ENCODE peak calls at places on chromosomes 6 and 20, in eight cellular contexts. D is breast epithelium; Y is activated naive CD4-positive, alpha-beta T cell treated with Interleukin-2 at 50 U/mL for 16 hours; R is HFFc6; L is psoas muscle; X is MG63; C is HCEC 1CT; S is HS-5. N is an unnamed sample.

GRCh38 chr20:37345339-37346231 is at the start of gene SRC:
- DNase-seq in L (peak; percentile 86), X (peak; percentile 89), C (peak; percentile 61), R (peak; percentile 64), S (peak; percentile 32), Y (peak; percentile 48), D (peak; percentile 80), N (peak; percentile 72)

GRCh38 chr6:160391419-160392116 is 43.4 kb downstream of the SLC22A3 start:
- DNase-seq in C (peak; percentile 73), D (no peak), S (no peak), L (no peak), X (peak; percentile 52), R (no peak), Y (no peak), N (no peak)

GRCh38 chr20:3843490-3843889 is 3.1 kb upstream of the MAVS start:
- DNase-seq in S (no peak), X (peak; percentile 90), C (peak; percentile 93), Y (no peak), L (no peak), D (no peak), R (peak; percentile 33), N (no peak)

GRCh38 chr20:40191573-40191972 is 497.5 kb downstream of the MAFB start:
- DNase-seq in L (no peak), C (no peak), Y (no peak), D (no peak), X (no peak), S (no peak), R (no peak), N (no peak)

GRCh38 chr6:2783188-2783957 is 18.2 kb downstream of the WRNIP1 start:
- DNase-seq in L (no peak), D (no peak), X (no peak), Y (no peak), S (no peak), R (no peak), C (no peak), N (no peak)

GRCh38 chr6:66772785-66773184 is 1065.8 kb upstream of the EYS start:
- DNase-seq in L (no peak), X (peak; percentile 45), C (no peak), R (no peak), Y (no peak), D (no peak), S (peak; percentile 14), N (no peak)

GRCh38 chr6:145809785-145810184 is 4.8 kb downstream of the FBXO30 start:
- DNase-seq in L (no peak), R (peak; percentile 42), X (no peak), S (no peak), C (peak; percentile 72), Y (no peak), D (no peak), N (no peak)

GRCh38 chr20:25275813-25276532 is 28.1 kb downstream of the PYGB start:
- DNase-seq in Y (no peak), X (no peak), S (no peak), C (no peak), L (peak; percentile 34), D (peak; percentile 34), R (no peak), N (no peak)

GRCh38 chr6:132491303-132491702 is 21.6 kb downstream of the STX7 start:
- DNase-seq in C (peak; percentile 32), R (peak; percentile 16), S (no peak), Y (peak; percentile 11), X (peak; percentile 2), D (no peak), L (no peak), N (no peak)

GRCh38 chr20:8879669-8880068 is 189.2 kb upstream of the PLCB4 start:
- DNase-seq in D (no peak), S (no peak), L (no peak), C (no peak), R (no peak), Y (no peak), X (no peak), N (no peak)

GRCh38 chr6:135853227-135853626 is 1.7 kb downstream of the PDE7B start:
- DNase-seq in D (no peak), C (no peak), R (no peak), X (no peak), S (no peak), Y (no peak), L (no peak), N (no peak)

GRCh38 chr20:48831702-48832422 is 4.1 kb upstream of the PREX1 start:
- DNase-seq in X (peak; percentile 93), S (peak; percentile 98), D (no peak), Y (no peak), R (peak; percentile 59), C (peak; percentile 71), L (peak; percentile 74), N (no peak)

GRCh38 chr6:152267967-152268845 is 369.0 kb downstream of the SYNE1 start:
- DNase-seq in Y (no peak), S (no peak), L (no peak), X (no peak), C (peak; percentile 26), D (no peak), R (no peak), N (peak; percentile 14)

N was measured in frontal cortex.